ENCODE peak calls at places on chromosomes 16 and 17, in nine cellular contexts. C is breast epithelium, M is A549, O is heart left ventricle, F is stomach, I is transverse colon, J is uterus, K is right lobe of liver, T is lower leg skin. V is an unnamed sample.

GRCh38 chr17:82754297-82755208 is 2.7 kb downstream of the TBCD start:
- DNase-seq in C (no peak), M (no peak), O (no peak), F (no peak), I (peak), J (no peak), K (no peak), T (peak), V (no peak)

GRCh38 chr17:33099906-33100305 is 108.3 kb downstream of the SPACA3 start:
- DNase-seq in C (no peak), M (no peak), O (no peak), F (no peak), I (no peak), J (no peak), K (no peak), T (no peak), V (no peak)

GRCh38 chr17:82956146-82956725 is 116.4 kb upstream of the ZNF750 start:
- DNase-seq in C (peak), M (no peak), O (no peak), F (peak), I (no peak), J (no peak), K (peak), T (no peak), V (no peak)

GRCh38 chr17:61294777-61295176 is 104.9 kb upstream of the TBX2 start:
- DNase-seq in C (no peak), M (peak), O (no peak), F (no peak), I (no peak), J (no peak), K (no peak), T (no peak), V (no peak)

GRCh38 chr17:49996495-49997255 is 1.7 kb upstream of the DLX3 start:
- DNase-seq in C (no peak), M (peak), O (no peak), F (peak), I (peak), J (no peak), K (peak), T (no peak), V (peak)

GRCh38 chr17:2853722-2854580 is 57.7 kb downstream of the RAP1GAP2 start:
- DNase-seq in C (no peak), M (peak), O (peak), F (peak), I (peak), J (no peak), K (peak), T (no peak), V (peak)

GRCh38 chr17:65039349-65039988 is 17.1 kb downstream of the GNA13 start:
- DNase-seq in C (no peak), M (no peak), O (no peak), F (no peak), I (no peak), J (no peak), K (no peak), T (no peak), V (no peak)

GRCh38 chr16:56349711-56350161 is 75.6 kb downstream of the AMFR start:
- DNase-seq in C (no peak), M (no peak), O (no peak), F (no peak), I (no peak), J (no peak), K (peak), T (no peak), V (no peak)

GRCh38 chr16:56246051-56246817 is 54.9 kb downstream of the GNAO1 start:
- DNase-seq in C (peak), M (no peak), O (no peak), F (no peak), I (no peak), J (no peak), K (peak), T (no peak), V (no peak)

GRCh38 chr16:20910781-20911321 is 10.3 kb downstream of the LYRM1 start:
- DNase-seq in C (no peak), M (no peak), O (no peak), F (no peak), I (no peak), J (no peak), K (no peak), T (no peak), V (no peak)

GRCh38 chr17:60435244-60436170 is 13.2 kb downstream of the CHCT1 start:
- DNase-seq in C (no peak), M (peak), O (peak), F (peak), I (peak), J (peak), K (no peak), T (peak), V (peak)

GRCh38 chr17:55567240-55568216 is 56.3 kb upstream of the SMIM36 start:
- DNase-seq in C (no peak), M (no peak), O (peak), F (no peak), I (no peak), J (peak), K (peak), T (no peak), V (peak)

GRCh38 chr17:9363440-9364350 is 211.9 kb downstream of the STX8 start:
- DNase-seq in C (no peak), M (no peak), O (no peak), F (no peak), I (no peak), J (no peak), K (no peak), T (no peak), V (no peak)

GRCh38 chr17:41103896-41104295 is 1.3 kb upstream of the KRTAP4-9 start:
- DNase-seq in C (no peak), M (no peak), O (no peak), F (no peak), I (no peak), J (no peak), K (no peak), T (no peak), V (no peak)

GRCh38 chr17:32117399-32117798 is 24.9 kb upstream of the RHOT1 start:
- DNase-seq in C (no peak), M (no peak), O (no peak), F (peak), I (no peak), J (no peak), K (no peak), T (no peak), V (no peak)

GRCh38 chr16:31711344-31711845 is 162.2 kb upstream of the ZNF267 start:
- DNase-seq in C (no peak), M (no peak), O (no peak), F (no peak), I (no peak), J (no peak), K (no peak), T (no peak), V (no peak)

GRCh38 chr17:50559674-50560184 is 786 bp upstream of the CACNA1G start:
- DNase-seq in C (no peak), M (peak), O (peak), F (peak), I (peak), J (peak), K (no peak), T (peak), V (peak)

GRCh38 chr17:8994319-8994718 is 27.0 kb upstream of the NTN1 start:
- DNase-seq in C (no peak), M (no peak), O (peak), F (peak), I (peak), J (peak), K (peak), T (no peak), V (peak)

GRCh38 chr16:68792465-68793324 is 50.6 kb upstream of the TANGO6 start:
- DNase-seq in C (no peak), M (peak), O (no peak), F (peak), I (peak), J (no peak), K (peak), T (no peak), V (no peak)

GRCh38 chr16:69867796-69868565 is 83.2 kb upstream of the CLEC18A start:
- DNase-seq in C (no peak), M (no peak), O (no peak), F (no peak), I (no peak), J (no peak), K (no peak), T (no peak), V (no peak)

GRCh38 chr17:31371511-31372097 is 19.9 kb upstream of the RAB11FIP4 start:
- DNase-seq in C (no peak), M (no peak), O (no peak), F (no peak), I (no peak), J (no peak), K (no peak), T (no peak), V (no peak)

GRCh38 chr16:49672753-49673152 is 183.2 kb downstream of the ZNF423 start:
- DNase-seq in C (no peak), M (no peak), O (no peak), F (no peak), I (no peak), J (no peak), K (no peak), T (no peak), V (no peak)

GRCh38 chr16:11707679-11708197 is 34.9 kb downstream of the TXNDC11 start:
- DNase-seq in C (no peak), M (no peak), O (no peak), F (no peak), I (no peak), J (no peak), K (no peak), T (no peak), V (no peak)

GRCh38 chr16:53865492-53865863 is 161.5 kb downstream of the FTO start:
- DNase-seq in C (no peak), M (peak), O (no peak), F (no peak), I (no peak), J (no peak), K (no peak), T (no peak), V (no peak)

GRCh38 chr16:86325895-86326294 is 184.4 kb upstream of the FOXF1 start:
- DNase-seq in C (no peak), M (no peak), O (no peak), F (no peak), I (no peak), J (no peak), K (no peak), T (no peak), V (no peak)

GRCh38 chr17:82528484-82529265 is 9.1 kb downstream of the FOXK2 start:
- DNase-seq in C (peak), M (peak), O (peak), F (peak), I (peak), J (no peak), K (peak), T (peak), V (peak)

GRCh38 chr16:47503936-47504335 is 42.8 kb downstream of the PHKB start:
- DNase-seq in C (no peak), M (no peak), O (no peak), F (no peak), I (no peak), J (no peak), K (no peak), T (no peak), V (no peak)

GRCh38 chr17:58317421-58318064 is 11.1 kb downstream of the TSPOAP1 start:
- DNase-seq in C (peak), M (peak), O (no peak), F (peak), I (peak), J (peak), K (peak), T (no peak), V (peak)

GRCh38 chr16:86478779-86479178 is 31.5 kb upstream of the FOXF1 start:
- DNase-seq in C (no peak), M (no peak), O (no peak), F (no peak), I (no peak), J (no peak), K (no peak), T (no peak), V (no peak)

GRCh38 chr17:6255331-6255730 is 179.6 kb downstream of the AIPL1 start:
- DNase-seq in C (no peak), M (no peak), O (no peak), F (no peak), I (no peak), J (no peak), K (no peak), T (no peak), V (no peak)

GRCh38 chr16:8665529-8665928 is 8.9 kb upstream of the ABAT start:
- DNase-seq in C (no peak), M (no peak), O (no peak), F (no peak), I (no peak), J (no peak), K (no peak), T (no peak), V (no peak)

GRCh38 chr17:38815576-38816193 is 9.4 kb downstream of the CWC25 start:
- DNase-seq in C (no peak), M (peak), O (no peak), F (no peak), I (no peak), J (no peak), K (no peak), T (no peak), V (peak)

DNA sequence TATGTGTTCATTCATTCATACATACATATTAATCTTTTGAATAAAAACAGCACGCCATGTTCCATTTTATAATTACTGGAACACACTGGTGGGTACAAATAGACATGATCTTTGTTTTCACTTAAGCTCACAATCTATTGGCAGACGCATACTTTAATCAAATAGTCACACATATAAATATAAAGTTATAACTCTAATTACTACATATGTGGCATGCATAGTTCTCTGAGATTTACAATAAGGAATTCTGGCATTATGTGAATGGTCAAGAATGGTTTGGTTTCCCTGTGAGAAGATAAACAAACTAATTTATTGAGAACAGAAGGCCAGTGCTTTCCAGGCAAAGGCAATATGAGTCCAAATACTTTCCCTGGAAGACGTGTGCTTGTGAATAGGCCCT is 576.2 kb downstream of the CDH8 start:
- DNase-seq in C (no peak), M (no peak), O (no peak), F (no peak), I (no peak), J (no peak), K (no peak), T (no peak), V (no peak)
- TF ChIP-seq CTCF in C (no peak), M (no peak), O (no peak), F (no peak), I (no peak), J (no peak), K (no peak), T (no peak), V (no peak)

GRCh38 chr16:75660321-75660720 is 12.7 kb downstream of the TERF2IP start:
- DNase-seq in C (no peak), M (no peak), O (no peak), F (no peak), I (no peak), J (no peak), K (no peak), T (no peak), V (peak)

GRCh38 chr16:75653926-75654325 is 6.4 kb downstream of the TERF2IP start:
- DNase-seq in C (no peak), M (no peak), O (no peak), F (no peak), I (no peak), J (no peak), K (no peak), T (no peak), V (no peak)

GRCh38 chr16:75660726-75661302 is 13.2 kb downstream of the TERF2IP start:
- DNase-seq in C (no peak), M (no peak), O (no peak), F (no peak), I (no peak), J (no peak), K (no peak), T (no peak), V (no peak)

GRCh38 chr16:75658175-75658574 is 10.6 kb downstream of the TERF2IP start:
- DNase-seq in C (no peak), M (no peak), O (no peak), F (no peak), I (no peak), J (no peak), K (no peak), T (no peak), V (no peak)
- TF ChIP-seq POLR2A in C (no peak), M (no peak), O (no peak), F (no peak), I (no peak), J (no peak), K (no peak), T (no peak), V (no peak)

DNA sequence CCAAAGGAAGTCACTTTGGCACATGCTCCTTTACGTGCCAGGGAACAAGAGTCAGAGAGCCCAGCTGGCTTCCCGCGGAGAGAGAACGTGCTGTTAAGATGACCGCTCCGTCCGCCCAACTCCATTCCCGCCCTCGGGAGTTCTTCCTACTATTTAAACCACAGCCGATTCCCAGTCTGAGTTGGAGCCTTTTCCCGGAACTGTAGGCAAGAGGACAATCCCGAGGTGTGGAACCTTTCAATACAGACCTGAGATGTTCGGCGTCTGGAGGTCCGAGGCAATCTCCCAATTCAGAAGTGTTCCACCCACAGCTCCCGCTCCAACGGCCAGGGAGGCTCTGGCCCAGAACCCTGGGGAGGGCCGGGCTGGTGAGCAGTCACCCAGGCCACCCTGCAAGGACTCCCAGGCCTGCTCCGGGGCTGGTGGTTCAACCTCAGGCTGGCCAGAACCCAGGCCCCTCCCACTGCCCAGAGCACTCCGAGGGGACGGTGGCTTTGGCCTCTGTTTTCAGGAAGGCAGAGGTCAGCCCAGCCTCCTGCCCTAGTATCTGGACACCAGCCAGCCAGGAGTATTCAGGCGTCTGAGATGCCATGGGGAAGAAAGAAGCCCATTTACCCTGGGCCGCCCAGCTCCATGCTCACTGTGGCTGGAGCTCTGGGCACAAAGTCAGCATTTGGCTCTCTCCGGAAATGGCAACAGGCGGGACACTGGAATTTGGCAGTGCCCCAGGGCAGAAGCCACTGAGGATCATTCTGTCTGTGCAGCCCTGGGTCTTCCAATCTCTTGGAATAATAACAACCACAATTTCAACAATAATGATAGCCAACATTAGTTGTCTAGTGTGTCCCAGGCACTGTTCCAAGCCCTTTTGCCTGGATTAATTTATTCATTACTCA is 21.4 kb downstream of the EMP2 start:
- DNase-seq in C (peak), M (no peak), O (peak), F (peak), I (peak), J (peak), K (peak), T (no peak), V (peak)
- H3K4me3 ChIP-seq in C (peak), M (no peak), O (peak), F (peak), I (no peak), J (no peak), K (peak), T (no peak), V (no peak)

DNA sequence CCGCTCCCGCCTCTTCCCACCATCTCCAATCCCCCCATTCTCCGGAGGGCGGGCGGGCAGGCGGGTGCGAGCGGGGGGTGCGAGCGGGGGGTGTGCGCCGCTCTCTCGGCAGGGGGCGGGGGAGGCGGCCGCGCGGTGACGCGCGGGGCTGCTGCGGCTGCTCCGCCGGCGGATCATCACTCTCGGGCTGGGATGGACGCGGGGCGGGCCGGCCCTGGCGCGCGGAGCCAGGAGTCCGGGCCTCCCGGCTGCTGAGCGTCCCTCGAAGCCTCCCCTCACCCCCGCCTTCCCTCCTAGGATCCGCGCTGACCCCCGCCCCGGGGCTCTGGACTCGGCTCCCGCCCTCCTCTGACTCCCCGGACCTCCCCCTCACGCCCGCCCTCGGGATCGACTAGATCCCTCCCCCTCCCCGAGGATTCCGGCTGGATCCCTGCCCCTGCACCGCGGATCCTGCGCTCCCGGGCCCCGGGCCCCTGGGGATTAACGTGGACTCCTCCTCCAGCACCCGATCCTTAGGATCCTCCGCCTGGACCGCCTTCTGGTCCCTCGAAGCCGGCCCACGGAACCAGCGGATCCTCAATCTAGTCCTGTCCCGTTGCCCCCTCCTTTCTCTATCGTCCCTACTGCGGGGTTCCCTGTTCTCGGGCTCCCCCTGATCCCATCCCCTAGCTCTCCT is 978 bp upstream of the TMEM256 start:
- DNase-seq in C (peak), M (peak), O (peak), F (peak), I (no peak), J (peak), K (peak), T (peak), V (peak)
- TF ChIP-seq CTCF in C (no peak), M (no peak), O (peak), F (no peak), I (no peak), J (no peak), K (no peak), T (no peak), V (peak)

GRCh38 chr17:28663723-28664122 is 1.7 kb downstream of the SUPT6H start:
- DNase-seq in C (no peak), M (no peak), O (no peak), F (no peak), I (no peak), J (no peak), K (no peak), T (no peak), V (no peak)

GRCh38 chr17:28655160-28655559 is 6.5 kb downstream of the SDF2 start:
- DNase-seq in C (no peak), M (no peak), O (no peak), F (no peak), I (no peak), J (no peak), K (no peak), T (no peak), V (no peak)

GRCh38 chr17:28662527-28662829 is 473 bp downstream of the SUPT6H start:
- DNase-seq in C (no peak), M (no peak), O (no peak), F (no peak), I (no peak), J (no peak), K (no peak), T (no peak), V (no peak)

GRCh38 chr17:28661635-28662526 is at the start of the genes SDF2 and SUPT6H:
- DNase-seq in C (peak), M (peak), O (peak), F (peak), I (peak), J (peak), K (peak), T (peak), V (peak)

GRCh38 chr17:28657756-28658155 is 4.0 kb downstream of the SDF2 start:
- DNase-seq in C (no peak), M (no peak), O (no peak), F (no peak), I (no peak), J (no peak), K (no peak), T (no peak), V (no peak)
- TF ChIP-seq POLR2A in C (no peak), M (no peak), O (no peak), F (no peak), I (no peak), J (no peak), K (no peak), T (no peak), V (no peak)

GRCh38 chr16:87809150-87809902 is 43.5 kb upstream of the KLHDC4 start:
- DNase-seq in C (no peak), M (no peak), O (no peak), F (no peak), I (peak), J (no peak), K (no peak), T (no peak), V (no peak)
- H3K4me3 ChIP-seq in C (no peak), M (no peak), O (no peak), F (no peak), I (no peak), J (no peak), K (no peak), T (no peak), V (no peak)

V was measured in adrenal gland.